ENCODE peak calls at places on chromosome 13, in five cellular contexts. V, P, M, E and J are unnamed samples.

GRCh38 chr13:46641274-46642081 is 88.5 kb downstream of the LRCH1 start:
- DNase-seq in P (no peak), E (no peak), V (no peak), M (peak; percentile 45), J (no peak)

GRCh38 chr13:78160793-78161192 is 242.2 kb upstream of the EDNRB start:
- DNase-seq in M (peak; percentile 83), P (no peak), E (no peak), V (peak; percentile 88), J (peak; percentile 39)

GRCh38 chr13:95256086-95256485 is 45.2 kb downstream of the ABCC4 start:
- DNase-seq in P (no peak), M (peak; percentile 86), V (peak; percentile 97), E (no peak), J (peak; percentile 83)

GRCh38 chr13:35859981-35860380 is 271.2 kb downstream of the DCLK1 start:
- DNase-seq in P (no peak), M (no peak), E (no peak), V (no peak), J (no peak)

GRCh38 chr13:23695711-23696512 is 125.7 kb downstream of the TNFRSF19 start:
- DNase-seq in V (no peak), M (no peak), P (peak; percentile 59), E (no peak), J (no peak)

GRCh38 chr13:67351915-67352314 is 121.8 kb upstream of the PCDH9 start:
- DNase-seq in V (peak; percentile 44), E (no peak), M (no peak), P (no peak), J (no peak)

GRCh38 chr13:113638806-113639205 is 19.2 kb downstream of the ATP4B start:
- DNase-seq in V (no peak), P (no peak), M (no peak), E (no peak), J (no peak)

GRCh38 chr13:76570485-76570884 is 315.7 kb downstream of the KCTD12 start:
- DNase-seq in M (no peak), P (no peak), E (no peak), V (no peak), J (no peak)

GRCh38 chr13:78714717-78715116 is 55.8 kb upstream of the OBI1 start:
- DNase-seq in P (no peak), V (no peak), M (no peak), E (no peak), J (no peak)

GRCh38 chr13:85170372-85170771 is 628.8 kb downstream of the SLITRK6 start:
- DNase-seq in E (no peak), M (no peak), P (no peak), V (no peak), J (no peak)

GRCh38 chr13:21040120-21040834 is 21.1 kb downstream of the LATS2 start:
- DNase-seq in V (no peak), M (no peak), P (no peak), E (peak; percentile 39), J (no peak)

GRCh38 chr13:46665243-46665629 is 112.3 kb downstream of the LRCH1 start:
- DNase-seq in E (no peak), M (no peak), V (no peak), P (no peak), J (no peak)

GRCh38 chr13:22748866-22749586 is 431.8 kb upstream of the SGCG start:
- DNase-seq in M (no peak), E (no peak), V (no peak), P (no peak), J (peak; percentile 54)

GRCh38 chr13:106566682-106567420 is 1.1 kb downstream of the ARGLU1 start:
- DNase-seq in M (peak; percentile 61), E (no peak), P (peak; percentile 56), V (peak; percentile 62), J (peak; percentile 65)

GRCh38 chr13:30832377-30832776 is 73.7 kb upstream of the MEDAG start:
- DNase-seq in V (no peak), P (no peak), M (no peak), E (no peak), J (no peak)
- H2AK5ac ChIP-seq in V (no peak overlapping the region), P (no peak overlapping the region), M (peak overlapping the region; percentile 46), E (no peak overlapping the region), J (no peak overlapping the region)

GRCh38 chr13:97275265-97275664 is 53.1 kb downstream of the MBNL2 start:
- DNase-seq in V (peak; percentile 92), P (no peak), E (no peak), M (peak; percentile 86), J (no peak)

GRCh38 chr13:97272526-97272925 is 50.4 kb downstream of the MBNL2 start:
- DNase-seq in P (no peak), M (no peak), E (no peak), V (no peak), J (no peak)

GRCh38 chr13:97275775-97276501 is 53.8 kb downstream of the MBNL2 start:
- DNase-seq in M (no peak), E (no peak), P (no peak), V (no peak), J (no peak)

GRCh38 chr13:97274782-97275252 is 52.7 kb downstream of the MBNL2 start:
- DNase-seq in M (peak; percentile 83), P (no peak), V (peak; percentile 87), E (no peak), J (no peak)

DNA sequence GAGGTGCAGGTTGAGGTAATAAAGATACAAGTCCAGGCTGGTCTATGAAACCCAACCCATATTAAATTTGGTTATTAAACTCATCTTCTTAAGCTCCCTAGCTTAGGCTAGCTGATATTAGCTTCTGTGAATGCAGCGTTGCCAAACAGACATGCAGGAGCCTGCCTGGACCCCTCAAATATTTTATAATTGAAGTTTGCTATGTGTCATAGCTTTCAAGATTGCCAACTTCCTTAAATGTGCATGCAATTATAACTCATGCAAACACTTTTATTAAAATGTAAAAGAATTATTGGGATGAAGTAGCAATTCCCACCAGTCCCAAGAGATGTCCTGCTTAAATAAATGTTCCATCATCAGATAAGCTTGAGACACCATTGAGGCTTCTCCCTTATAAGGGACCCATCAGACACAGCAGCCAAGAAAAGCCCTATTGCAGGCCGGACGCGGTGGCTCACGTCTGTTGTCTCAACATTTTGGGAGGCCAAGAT is 51.3 kb downstream of the MBNL2 start:
- DNase-seq in E (no peak), M (no peak), P (no peak), V (no peak), J (no peak)
- H3K4me1 ChIP-seq in E (peaks cover 3% of the 10 kb centered on the region), M (peaks cover 7% of the 10 kb centered on the region), P (peaks cover 7% of the 10 kb centered on the region), V (peaks cover 24% of the 10 kb centered on the region), J (peaks cover 8% of the 10 kb centered on the region)

DNA sequence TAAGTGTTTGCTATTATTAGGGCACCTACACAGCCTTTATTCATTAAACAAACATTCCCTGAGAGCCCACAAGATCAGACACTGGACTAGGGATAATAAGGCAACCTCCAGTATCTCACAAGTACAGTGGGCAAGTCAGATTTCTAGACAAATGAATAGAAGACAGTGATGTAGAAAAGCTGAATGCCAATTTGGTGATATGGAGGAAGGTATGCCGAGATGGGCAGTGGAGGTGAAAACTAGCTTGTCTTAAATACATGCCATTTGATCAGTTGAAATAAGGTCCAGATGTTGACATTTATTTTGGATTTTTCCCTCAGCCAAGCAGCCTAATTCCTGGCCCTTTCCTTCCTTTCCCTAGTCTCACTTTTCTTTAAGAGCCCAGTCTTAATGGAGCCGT is 130.3 kb downstream of the RXFP2 start:
- DNase-seq in M (no peak), E (no peak), V (no peak), P (no peak), J (no peak)
- H4K91ac ChIP-seq in M (no peak overlapping the region), E (no peak overlapping the region), V (no peak overlapping the region), P (no peak overlapping the region), J (no peak overlapping the region)

DNA sequence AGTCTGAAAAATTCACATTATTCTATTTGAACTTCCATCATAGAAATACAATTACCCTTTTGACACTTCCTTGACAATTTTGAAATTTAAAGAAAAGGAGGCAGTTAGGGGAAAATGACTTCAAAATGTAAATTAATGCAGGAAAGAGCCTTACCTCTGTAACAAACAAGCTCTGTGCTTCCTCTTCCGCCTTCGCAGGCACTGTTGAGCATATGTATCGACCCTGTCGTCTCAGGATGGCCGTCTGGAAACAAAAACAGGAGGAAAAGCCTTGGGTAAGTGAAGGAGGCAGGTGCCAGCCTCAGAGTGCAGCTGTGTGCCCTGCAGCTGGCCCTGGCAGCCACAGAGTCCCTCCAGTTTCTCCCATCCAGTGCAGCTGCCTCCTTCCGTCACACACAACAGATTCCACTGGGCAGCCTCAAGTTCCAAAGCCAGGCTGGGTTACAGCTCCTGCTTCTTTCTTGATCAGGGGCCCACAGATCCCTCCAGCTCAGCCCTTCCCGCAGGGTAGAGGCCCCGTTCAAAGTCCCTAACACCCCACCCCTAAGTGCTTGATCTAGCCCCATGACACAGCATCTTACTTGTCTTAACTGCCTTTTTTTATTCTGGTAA is 47.7 kb downstream of the DOCK9 start:
- DNase-seq in V (no peak), P (no peak), M (no peak), E (no peak), J (no peak)
- H2AK5ac ChIP-seq in V (no peak overlapping the region), P (no peak overlapping the region), M (peak overlapping the region; percentile 62), E (no peak overlapping the region), J (peak overlapping the region; percentile 21)

DNA sequence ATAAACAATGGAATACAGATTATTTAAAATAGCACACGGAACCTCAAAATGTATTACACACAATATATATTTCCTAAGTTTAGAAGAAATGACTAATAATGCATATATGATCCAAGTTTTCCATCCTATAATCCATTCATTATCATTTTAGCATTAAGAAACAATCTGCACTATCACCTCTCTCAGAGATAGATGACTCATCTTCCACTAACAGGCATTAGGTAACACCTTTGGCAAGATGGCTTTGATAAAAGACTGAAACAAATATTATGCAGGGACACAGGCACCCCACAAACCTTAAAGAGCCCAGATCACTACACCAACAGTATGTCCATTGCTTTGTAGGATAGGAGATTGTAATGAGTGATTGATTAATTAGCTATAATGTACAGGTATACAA is 4.1 kb downstream of the ENOX1 start:
- DNase-seq in P (no peak), V (no peak), M (no peak), E (no peak), J (no peak)
- H3K4me1 ChIP-seq in P (no peaks in the 10 kb centered on the region), V (no peaks in the 10 kb centered on the region), M (peaks cover 21% of the 10 kb centered on the region), E (peaks cover 5% of the 10 kb centered on the region), J (peaks cover 14% of the 10 kb centered on the region)

GRCh38 chr13:18233783-18234299 is 947.8 kb downstream of the TUBA3C start:
- DNase-seq in V (no peak), M (no peak), E (no peak), P (no peak), J (no peak)

GRCh38 chr13:18232994-18233782 is 948.4 kb downstream of the TUBA3C start:
- DNase-seq in M (no peak), V (no peak), E (no peak), P (no peak), J (no peak)

GRCh38 chr13:18236528-18236815 is 945.2 kb downstream of the TUBA3C start:
- DNase-seq in P (no peak), V (no peak), M (no peak), E (no peak), J (no peak)

GRCh38 chr13:18235172-18235571 is 946.5 kb downstream of the TUBA3C start:
- DNase-seq in P (no peak), E (no peak), M (no peak), V (no peak), J (no peak)

DNA sequence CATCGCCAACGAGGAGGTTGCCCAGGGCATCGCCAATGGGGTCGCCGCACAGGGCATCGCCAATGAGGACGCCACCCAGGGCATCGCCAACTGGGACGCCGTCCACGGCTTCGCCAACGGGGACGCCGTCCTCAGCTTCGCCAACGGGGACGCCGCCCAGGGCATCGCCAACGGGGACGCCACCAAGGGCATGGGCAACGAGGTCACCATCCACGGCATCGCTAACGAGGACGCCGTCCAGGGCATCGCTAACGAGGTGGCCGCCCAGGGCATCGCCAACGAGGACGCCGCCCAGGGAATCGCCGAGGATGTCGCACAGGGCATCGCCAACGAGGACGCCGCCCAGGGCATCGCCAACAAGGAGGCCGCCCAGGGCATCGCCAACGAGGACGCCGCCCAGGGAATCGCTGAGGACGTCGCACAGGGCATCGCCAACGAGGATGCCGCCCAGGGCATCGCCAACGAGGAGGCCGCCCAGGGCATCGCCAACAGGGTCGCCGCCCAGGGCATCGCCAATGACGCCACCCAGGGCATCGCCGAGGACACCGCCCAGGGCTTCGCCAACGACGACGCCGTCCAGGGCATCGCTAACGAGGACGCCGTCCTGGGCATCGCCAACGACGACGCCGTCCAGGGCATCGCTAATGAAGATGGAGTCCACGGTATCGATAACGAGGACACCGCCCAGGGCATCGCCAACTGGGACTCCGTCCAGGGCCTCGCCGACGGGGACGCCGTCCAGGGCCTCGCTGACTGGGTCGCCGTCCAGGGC is 945.7 kb downstream of the TUBA3C start:
- DNase-seq in E (no peak), V (no peak), P (no peak), M (no peak), J (no peak)
- H4K91ac ChIP-seq in E (no peak overlapping the region), V (no peak overlapping the region), P (no peak overlapping the region), M (no peak overlapping the region), J (no peak overlapping the region)